ENCODE peak calls at places on chromosomes 7 and 10, in four cellular contexts. One of them, this sample, is unnamed.

GRCh38 chr10:87657370-87657769 is 2.3 kb upstream of the PAPSS2 start:
- DNase-seq in HepG2: no peak
- DNase-seq in GM12878: no peak
- DNase-seq in K562: no peak
- DNase-seq in this sample: no peak

GRCh38 chr7:127667751-127668530 is 15.9 kb downstream of the SND1 start:
- DNase-seq in GM12878: no peak
- DNase-seq in K562: no peak
- DNase-seq in HepG2: no peak
- DNase-seq in this sample: no peak

GRCh38 chr10:6342091-6342490 is 139.4 kb downstream of the PFKFB3 start:
- DNase-seq in HepG2: no peak
- DNase-seq in K562: no peak
- DNase-seq in GM12878: no peak
- DNase-seq in this sample: no peak

GRCh38 chr10:24618401-24618800 is 105.3 kb downstream of the ARHGAP21 start:
- DNase-seq in GM12878: no peak
- DNase-seq in K562: no peak
- DNase-seq in HepG2: no peak
- DNase-seq in this sample: no peak

GRCh38 chr7:2968176-2968575 is 75.5 kb downstream of the CARD11 start:
- DNase-seq in K562: no peak
- DNase-seq in HepG2: no peak
- DNase-seq in GM12878: no peak
- DNase-seq in this sample: no peak

GRCh38 chr10:84290235-84290634 is 38.2 kb upstream of the CCSER2 start:
- DNase-seq in K562: no peak
- DNase-seq in HepG2: no peak
- DNase-seq in GM12878: no peak
- DNase-seq in this sample: no peak

GRCh38 chr7:29091121-29091601 is 55.2 kb downstream of the CPVL start:
- DNase-seq in GM12878: no peak
- DNase-seq in HepG2: no peak
- DNase-seq in K562: no peak
- DNase-seq in this sample: peak

GRCh38 chr10:52568309-52568708 is 204.3 kb downstream of the MBL2 start:
- DNase-seq in HepG2: no peak
- DNase-seq in GM12878: no peak
- DNase-seq in K562: no peak
- DNase-seq in this sample: no peak

GRCh38 chr10:75418712-75419111 is 12.7 kb upstream of the LRMDA start:
- DNase-seq in GM12878: no peak
- DNase-seq in K562: no peak
- DNase-seq in HepG2: no peak
- DNase-seq in this sample: no peak

GRCh38 chr10:32851301-32851700 is 106.7 kb downstream of the ITGB1 start:
- DNase-seq in HepG2: no peak
- DNase-seq in GM12878: no peak
- DNase-seq in K562: no peak
- DNase-seq in this sample: no peak

GRCh38 chr7:151758994-151759540 is 117.8 kb downstream of the PRKAG2 start:
- DNase-seq in K562: no peak
- DNase-seq in GM12878: no peak
- DNase-seq in HepG2: no peak
- DNase-seq in this sample: no peak

GRCh38 chr10:72292223-72292691 is 18.5 kb downstream of the DDIT4 start:
- DNase-seq in GM12878: no peak
- DNase-seq in HepG2: no peak
- DNase-seq in K562: no peak
- DNase-seq in this sample: no peak
- TF ChIP-seq SMC3 in GM12878: no peak
- TF ChIP-seq SMC3 in HepG2: no peak
- TF ChIP-seq SMC3 in K562: no peak
- TF ChIP-seq SMC3 in this sample: no peak

DNA sequence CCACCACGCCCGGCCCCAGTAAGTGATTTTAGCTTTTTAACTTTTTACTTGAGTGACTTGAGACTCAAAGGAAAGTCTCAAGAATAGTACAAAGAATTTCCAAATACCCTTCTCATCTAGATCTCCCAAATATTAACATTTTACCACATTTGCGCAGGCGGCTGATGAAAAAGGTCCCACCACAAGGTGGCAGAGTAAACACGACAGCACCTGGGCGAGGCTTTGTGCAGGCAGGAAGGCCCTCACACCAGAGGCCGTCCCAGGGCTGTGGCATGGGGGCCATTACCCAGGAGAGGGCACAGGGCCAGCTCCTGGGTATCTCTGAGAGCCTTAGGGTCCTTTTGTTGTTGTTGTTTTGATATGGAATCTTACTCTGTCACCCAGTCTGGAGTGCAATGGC is 50.0 kb upstream of the WIPI2 start:
- DNase-seq in GM12878: peak
- DNase-seq in HepG2: peak
- DNase-seq in K562: peak
- DNase-seq in this sample: peak
- TF ChIP-seq JUND in GM12878: no peak
- TF ChIP-seq JUND in HepG2: no peak
- TF ChIP-seq JUND in K562: no peak
- TF ChIP-seq JUND in this sample: no peak

GRCh38 chr10:126521354-126521753 is 133.1 kb upstream of the ADAM12 start:
- DNase-seq in GM12878: no peak
- DNase-seq in HepG2: peak
- DNase-seq in K562: no peak
- DNase-seq in this sample: no peak
- TF ChIP-seq SMC3 in GM12878: no peak
- TF ChIP-seq SMC3 in HepG2: no peak
- TF ChIP-seq SMC3 in K562: no peak
- TF ChIP-seq SMC3 in this sample: no peak

GRCh38 chr10:35035641-35036040 is 54.5 kb downstream of the CUL2 start:
- DNase-seq in GM12878: no peak
- DNase-seq in K562: no peak
- DNase-seq in HepG2: no peak
- DNase-seq in this sample: no peak

GRCh38 chr10:35040761-35041501 is 49.2 kb downstream of the CUL2 start:
- DNase-seq in K562: no peak
- DNase-seq in GM12878: no peak
- DNase-seq in HepG2: no peak
- DNase-seq in this sample: no peak

GRCh38 chr10:35042783-35043182 is 47.4 kb downstream of the CUL2 start:
- DNase-seq in K562: peak
- DNase-seq in GM12878: no peak
- DNase-seq in HepG2: no peak
- DNase-seq in this sample: no peak

GRCh38 chr10:35041502-35041879 is 48.6 kb downstream of the CUL2 start:
- DNase-seq in HepG2: no peak
- DNase-seq in GM12878: no peak
- DNase-seq in K562: no peak
- DNase-seq in this sample: no peak

GRCh38 chr10:35037104-35037503 is 53.0 kb downstream of the CUL2 start:
- DNase-seq in HepG2: no peak
- DNase-seq in K562: no peak
- DNase-seq in GM12878: no peak
- DNase-seq in this sample: no peak
- TF ChIP-seq JUND in HepG2: no peak
- TF ChIP-seq JUND in K562: no peak
- TF ChIP-seq JUND in GM12878: no peak
- TF ChIP-seq JUND in this sample: no peak

GRCh38 chr7:45189151-45189970 is 31.8 kb downstream of the RAMP3 start:
- DNase-seq in HepG2: no peak
- DNase-seq in GM12878: no peak
- DNase-seq in K562: no peak
- DNase-seq in this sample: no peak
- TF ChIP-seq SMC3 in HepG2: no peak
- TF ChIP-seq SMC3 in GM12878: no peak
- TF ChIP-seq SMC3 in K562: no peak
- TF ChIP-seq SMC3 in this sample: no peak

This sample was measured in SK-N-SH.